ENCODE peak calls at places on chromosome 16, in eight cellular contexts. A, S, I, J, U, V, Q and L are unnamed samples.

GRCh38 chr16:88651276-88651988 is 579 bp upstream of the CYBA start:
- DNase-seq in A (peak; percentile 69), S (peak; percentile 48), I (no peak), J (no peak), U (no peak), V (no peak), Q (no peak), L (peak; percentile 35)

GRCh38 chr16:74954763-74955162 is 30.2 kb downstream of the WDR59 start:
- DNase-seq in A (no peak), S (no peak), I (no peak), J (no peak), U (no peak), V (no peak), Q (no peak), L (no peak)

GRCh38 chr16:71927383-71927782 is 32.1 kb downstream of the IST1 start:
- DNase-seq in A (no peak), S (peak; percentile 71), I (no peak), J (no peak), U (peak; percentile 42), V (peak; percentile 86), Q (peak; percentile 95), L (no peak)

GRCh38 chr16:87706278-87707000 is 59.3 kb downstream of the KLHDC4 start:
- DNase-seq in A (peak; percentile 74), S (no peak), I (no peak), J (no peak), U (no peak), V (no peak), Q (no peak), L (no peak)

GRCh38 chr16:74451951-74452758 is 30.9 kb upstream of the CLEC18B start:
- DNase-seq in A (no peak), S (no peak), I (no peak), J (no peak), U (no peak), V (no peak), Q (no peak), L (no peak)

GRCh38 chr16:89701425-89702406 is at the start of gene SPATA2L:
- DNase-seq in A (peak; percentile 98), S (peak; percentile 87), I (peak; percentile 92), J (peak; percentile 83), U (peak; percentile 96), V (peak; percentile 89), Q (peak; percentile 71), L (peak; percentile 91)

GRCh38 chr16:89002851-89003830 is 26.1 kb upstream of the CBFA2T3 start:
- DNase-seq in A (no peak), S (no peak), I (no peak), J (no peak), U (no peak), V (no peak), Q (no peak), L (no peak)

GRCh38 chr16:83344014-83344413 is 463.8 kb upstream of the HSBP1 start:
- DNase-seq in A (no peak), S (peak; percentile 36), I (no peak), J (no peak), U (no peak), V (no peak), Q (peak; percentile 87), L (no peak)

GRCh38 chr16:88404769-88405168 is 22.0 kb downstream of the ZNF469 start:
- DNase-seq in A (no peak), S (no peak), I (no peak), J (no peak), U (no peak), V (no peak), Q (no peak), L (no peak)

GRCh38 chr16:69613283-69614154 is 47.8 kb downstream of the NFAT5 start:
- DNase-seq in A (no peak), S (peak; percentile 82), I (no peak), J (no peak), U (peak; percentile 49), V (no peak), Q (no peak), L (no peak)

GRCh38 chr16:88635671-88636070 is 2.7 kb upstream of the IL17C start:
- DNase-seq in A (no peak), S (no peak), I (no peak), J (no peak), U (no peak), V (no peak), Q (no peak), L (no peak)

GRCh38 chr16:69890114-69890890 is 60.8 kb upstream of the CLEC18A start:
- DNase-seq in A (no peak), S (no peak), I (no peak), J (peak; percentile 46), U (peak; percentile 23), V (peak; percentile 80), Q (no peak), L (peak; percentile 37)

GRCh38 chr16:26627958-26628357 is 438.8 kb upstream of the C16orf82 start:
- DNase-seq in A (no peak), S (no peak), I (no peak), J (no peak), U (no peak), V (no peak), Q (no peak), L (no peak)

GRCh38 chr16:84597518-84598390 is 20.1 kb downstream of the COTL1 start:
- DNase-seq in A (no peak), S (no peak), I (no peak), J (no peak), U (no peak), V (no peak), Q (no peak), L (no peak)

GRCh38 chr16:30778549-30779244 is 8.3 kb downstream of the ZNF629 start:
- DNase-seq in A (no peak), S (no peak), I (no peak), J (no peak), U (no peak), V (no peak), Q (no peak), L (no peak)

GRCh38 chr16:88610080-88610479 is 28.3 kb upstream of the IL17C start:
- DNase-seq in A (no peak), S (peak; percentile 10), I (peak; percentile 29), J (no peak), U (no peak), V (no peak), Q (no peak), L (no peak)

GRCh38 chr16:57914244-57915173 is 56.4 kb downstream of the CNGB1 start:
- DNase-seq in A (no peak), S (no peak), I (no peak), J (no peak), U (no peak), V (no peak), Q (no peak), L (no peak)
- TF ChIP-seq CTCF in A (no peak), S (no peak), I (no peak), J (no peak), U (no peak), V (no peak), Q (peak; percentile 34), L (no peak)

DNA sequence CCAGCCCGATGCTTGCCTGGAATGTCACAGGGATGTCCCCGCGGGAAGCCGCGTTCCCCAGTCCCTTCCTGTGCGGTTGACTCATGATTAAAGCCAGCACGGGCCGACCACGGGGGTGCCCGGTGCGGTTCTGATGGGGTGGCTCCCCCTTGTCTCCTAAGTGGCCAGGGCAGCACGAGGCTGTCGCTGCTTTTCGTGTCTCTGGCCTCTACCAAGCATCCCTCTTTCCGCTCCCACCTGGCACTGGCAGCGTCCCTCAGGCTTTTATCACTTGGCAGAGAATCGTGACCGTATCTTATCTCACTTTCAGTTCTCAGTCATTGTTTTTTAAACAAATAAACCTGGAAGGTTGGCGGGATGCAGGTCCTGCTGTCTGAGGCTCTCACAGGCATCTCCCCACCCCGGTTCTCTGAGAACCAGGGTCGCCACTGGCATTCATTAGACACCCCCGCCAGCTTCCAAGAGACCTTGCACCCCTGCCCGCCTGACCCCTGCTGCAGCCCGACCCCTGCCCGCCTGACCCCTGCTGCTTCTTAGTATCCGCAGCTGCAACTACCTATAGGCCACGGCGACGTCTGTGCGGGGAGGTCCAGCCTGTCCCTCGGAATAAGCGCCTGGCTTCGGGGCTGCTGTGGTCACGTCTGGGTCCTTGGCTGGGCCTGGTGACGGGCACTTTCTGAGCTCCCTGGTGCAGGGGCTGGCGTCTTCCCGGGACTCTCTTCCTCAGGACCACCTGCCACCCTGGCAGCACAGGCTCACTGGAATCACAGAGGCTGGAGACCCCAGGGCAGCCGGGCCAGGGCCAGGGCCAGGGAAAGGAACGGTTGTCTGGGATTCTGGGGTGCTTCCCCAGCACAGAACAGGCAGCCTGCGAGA is 7.5 kb downstream of the C1QTNF8 start:
- DNase-seq in A (no peak), S (no peak), I (no peak), J (no peak), U (no peak), V (no peak), Q (no peak), L (no peak)
- TF ChIP-seq CTCF in A (no peak), S (no peak), I (no peak), J (no peak), U (no peak), V (no peak), Q (no peak), L (no peak)

GRCh38 chr16:60329110-60329509 is 1595.0 kb upstream of the GOT2 start:
- DNase-seq in A (no peak), S (no peak), I (no peak), J (no peak), U (no peak), V (no peak), Q (no peak), L (no peak)

GRCh38 chr16:60331168-60331567 is 1597.1 kb upstream of the GOT2 start:
- DNase-seq in A (no peak), S (no peak), I (no peak), J (no peak), U (no peak), V (no peak), Q (no peak), L (no peak)
- TF ChIP-seq CTCF in A (no peak), S (no peak), I (no peak), J (no peak), U (no peak), V (no peak), Q (no peak), L (no peak)

DNA sequence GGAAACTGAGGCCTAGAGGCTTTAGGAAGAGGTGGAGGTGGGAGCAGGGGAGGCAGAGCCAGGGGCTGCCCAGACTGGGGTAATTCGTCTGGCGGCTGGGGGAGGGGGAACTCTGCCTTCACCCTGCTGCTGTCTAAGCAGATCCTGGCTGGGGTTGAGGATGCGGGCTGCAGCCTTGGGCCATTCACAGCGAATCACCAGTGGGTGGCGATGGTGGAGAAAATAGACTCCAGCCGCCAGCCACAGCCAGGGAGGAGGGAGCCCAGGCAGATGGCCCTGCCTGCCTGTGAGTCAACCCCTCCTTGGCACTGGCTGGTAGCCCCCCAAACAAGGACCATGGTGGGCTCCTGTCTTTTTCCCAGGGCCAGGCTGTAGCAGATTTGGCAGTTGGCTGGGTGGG is 41.7 kb upstream of the CDH5 start:
- DNase-seq in A (no peak), S (no peak), I (peak; percentile 64), J (peak; percentile 26), U (no peak), V (no peak), Q (peak; percentile 29), L (peak; percentile 70)
- TF ChIP-seq CTCF in A (no peak), S (peak; percentile 35), I (peak; percentile 14), J (peak; percentile 28), U (no peak), V (no peak), Q (peak; percentile 51), L (no peak)

GRCh38 chr16:10919003-10919351 is 23.3 kb downstream of the DEXI start:
- DNase-seq in A (no peak), S (no peak), I (no peak), J (no peak), U (no peak), V (no peak), Q (no peak), L (no peak)
- TF ChIP-seq CTCF in A (no peak), S (no peak), I (no peak), J (peak; percentile 10), U (no peak), V (no peak), Q (no peak), L (peak; percentile 13)

GRCh38 chr16:72939247-72939646 is 108.7 kb downstream of the ZFHX3 start:
- DNase-seq in A (no peak), S (no peak), I (peak; percentile 41), J (no peak), U (peak; percentile 71), V (peak; percentile 79), Q (peak; percentile 25), L (no peak)
- TF ChIP-seq CTCF in A (no peak), S (no peak), I (peak; percentile 20), J (no peak), U (peak; percentile 18), V (no peak), Q (peak; percentile 49), L (no peak)